ENCODE peak calls at places on chromosomes 11 and 22, in eight cellular contexts. O is central memory CD4-positive, alpha-beta T cell; C is stromal cell of bone marrow; I is NCI-H1694 treated with DMSO at 0.1 percent for 48 hours; X is HT1080; E is glutamatergic neuron; H is body of pancreas; G is AG09319. W is an unnamed sample.

GRCh38 chr22:49168219-49168813 is 659.4 kb downstream of the BRD1 start:
- DNase-seq in C (no peak), H (no peak), G (no peak), I (no peak), X (no peak), E (no peak), O (no peak), W (no peak)

GRCh38 chr11:26510756-26511155 is 61.3 kb downstream of the MUC15 start:
- DNase-seq in G (no peak), C (no peak), H (no peak), I (no peak), X (no peak), E (no peak), O (no peak), W (no peak)

GRCh38 chr22:48734359-48734758 is 1093.3 kb downstream of the BRD1 start:
- DNase-seq in E (no peak), O (no peak), G (no peak), I (no peak), C (no peak), X (no peak), H (no peak), W (no peak)

GRCh38 chr11:124285610-124286344 is 28.0 kb downstream of the OR8D1 start:
- DNase-seq in O (no peak), E (no peak), H (no peak), I (no peak), C (no peak), X (peak; percentile 44), G (peak; percentile 3), W (peak; percentile 55)

GRCh38 chr22:33896801-33897620 is 23.3 kb downstream of the LARGE1 start:
- DNase-seq in C (no peak), X (peak; percentile 47), G (no peak), O (no peak), I (no peak), E (no peak), H (peak; percentile 20), W (no peak)

GRCh38 chr22:24231706-24232105 is 13.2 kb downstream of the GGT5 start:
- DNase-seq in H (no peak), I (no peak), E (no peak), X (no peak), G (no peak), O (no peak), C (no peak), W (no peak)

GRCh38 chr11:120031612-120032600 is 106.0 kb downstream of the TRIM29 start:
- DNase-seq in C (no peak), O (no peak), X (no peak), I (no peak), E (no peak), G (no peak), H (no peak), W (no peak)

GRCh38 chr11:9069256-9069655 is 22.1 kb downstream of the SCUBE2 start:
- DNase-seq in I (no peak), H (no peak), E (peak; percentile 57), X (no peak), G (no peak), C (no peak), O (no peak), W (no peak)

GRCh38 chr22:35231585-35232084 is 25.7 kb upstream of the HMGXB4 start:
- DNase-seq in X (peak; percentile 67), G (peak; percentile 5), E (peak; percentile 82), H (peak; percentile 75), I (peak; percentile 60), C (peak; percentile 25), O (peak; percentile 57), W (peak; percentile 53)

GRCh38 chr11:79018371-79018849 is 422.4 kb downstream of the TENM4 start:
- DNase-seq in O (no peak), E (no peak), G (peak; percentile 80), I (no peak), X (peak; percentile 90), C (peak; percentile 86), H (no peak), W (peak; percentile 28)

GRCh38 chr22:43412808-43413785 is 1.3 kb downstream of the MPPED1 start:
- DNase-seq in E (no peak), G (no peak), X (no peak), O (no peak), H (no peak), C (no peak), I (no peak), W (no peak)

GRCh38 chr11:32213223-32213622 is 122.3 kb downstream of the RCN1 start:
- DNase-seq in H (no peak), G (no peak), I (no peak), O (no peak), C (peak; percentile 93), X (peak; percentile 95), E (no peak), W (peak; percentile 66)

GRCh38 chr11:59999732-60000131 is 17.2 kb upstream of the OOSP4B start:
- DNase-seq in O (no peak), H (no peak), X (no peak), G (no peak), C (no peak), E (no peak), I (no peak), W (no peak)

GRCh38 chr11:1047576-1048156 is 11.1 kb upstream of the MUC6 start:
- DNase-seq in O (no peak), E (no peak), C (no peak), I (no peak), X (no peak), G (no peak), H (no peak), W (no peak)

GRCh38 chr22:37931893-37932389 is 21.5 kb downstream of the C22orf23 start:
- DNase-seq in H (no peak), G (no peak), X (no peak), O (no peak), I (no peak), E (no peak), C (no peak), W (no peak)